ENCODE peak calls at places on chromosome X, in five cellular contexts. One of them, this sample, is unnamed.

GRCh38 chrX:80808160-80808735 is 1.4 kb downstream of the BRWD3 start:
- DNase-seq in H1: peak; percentile 64
- DNase-seq in A549: peak; percentile 81
- DNase-seq in HepG2: peak; percentile 61
- DNase-seq in K562: peak; percentile 75
- DNase-seq in this sample: peak; percentile 72

GRCh38 chrX:39418936-39419659 is 617.8 kb downstream of the MID1IP1 start:
- DNase-seq in H1: no peak
- DNase-seq in A549: no peak
- DNase-seq in HepG2: no peak
- DNase-seq in K562: no peak
- DNase-seq in this sample: no peak

GRCh38 chrX:44569122-44569521 is 26.5 kb upstream of the FUNDC1 start:
- DNase-seq in H1: no peak
- DNase-seq in A549: no peak
- DNase-seq in HepG2: no peak
- DNase-seq in K562: no peak
- DNase-seq in this sample: no peak

GRCh38 chrX:131828482-131828881 is 194.6 kb upstream of the STK26 start:
- DNase-seq in H1: no peak
- DNase-seq in A549: no peak
- DNase-seq in HepG2: no peak
- DNase-seq in K562: no peak
- DNase-seq in this sample: no peak

GRCh38 chrX:110168585-110168984 is 149.3 kb downstream of the AMMECR1 start:
- DNase-seq in H1: no peak
- DNase-seq in A549: no peak
- DNase-seq in HepG2: no peak
- DNase-seq in K562: no peak
- DNase-seq in this sample: no peak

GRCh38 chrX:109859673-109860072 is 126.6 kb upstream of the ACSL4 start:
- DNase-seq in H1: no peak
- DNase-seq in A549: no peak
- DNase-seq in HepG2: no peak
- DNase-seq in K562: peak; percentile 23
- DNase-seq in this sample: no peak

GRCh38 chrX:115948018-115948923 is 222.3 kb upstream of the AGTR2 start:
- DNase-seq in H1: no peak
- DNase-seq in A549: no peak
- DNase-seq in HepG2: peak; percentile 47
- DNase-seq in K562: no peak
- DNase-seq in this sample: peak; percentile 41

GRCh38 chrX:39689374-39690104 is 408.2 kb downstream of the BCOR start:
- DNase-seq in H1: peak; percentile 46
- DNase-seq in A549: no peak
- DNase-seq in HepG2: no peak
- DNase-seq in K562: no peak
- DNase-seq in this sample: no peak

GRCh38 chrX:13966071-13966850 is 63.4 kb downstream of the GEMIN8 start:
- DNase-seq in H1: no peak
- DNase-seq in A549: no peak
- DNase-seq in HepG2: no peak
- DNase-seq in K562: no peak
- DNase-seq in this sample: no peak

GRCh38 chrX:24372021-24372763 is 11.8 kb downstream of the SUPT20HL1 start:
- DNase-seq in H1: no peak
- DNase-seq in A549: no peak
- DNase-seq in HepG2: no peak
- DNase-seq in K562: no peak
- DNase-seq in this sample: no peak

GRCh38 chrX:153700376-153700945 is 12.7 kb downstream of the SLC6A8 start:
- DNase-seq in H1: no peak
- DNase-seq in A549: no peak
- DNase-seq in HepG2: no peak
- DNase-seq in K562: no peak
- DNase-seq in this sample: no peak

GRCh38 chrX:331145-331771 is 12.7 kb upstream of the GTPBP6 start:
- DNase-seq in H1: peak; percentile 72
- DNase-seq in A549: no peak
- DNase-seq in HepG2: no peak
- DNase-seq in K562: no peak
- DNase-seq in this sample: no peak

GRCh38 chrX:28659269-28659668 is 72.0 kb downstream of the IL1RAPL1 start:
- DNase-seq in H1: peak; percentile 58
- DNase-seq in A549: peak; percentile 6
- DNase-seq in HepG2: no peak
- DNase-seq in K562: peak; percentile 6
- DNase-seq in this sample: no peak
- TF ChIP-seq HDAC2 in H1: no peak
- TF ChIP-seq HDAC2 in A549: no peak
- TF ChIP-seq HDAC2 in HepG2: no peak
- TF ChIP-seq HDAC2 in K562: no peak
- TF ChIP-seq HDAC2 in this sample: no peak

DNA sequence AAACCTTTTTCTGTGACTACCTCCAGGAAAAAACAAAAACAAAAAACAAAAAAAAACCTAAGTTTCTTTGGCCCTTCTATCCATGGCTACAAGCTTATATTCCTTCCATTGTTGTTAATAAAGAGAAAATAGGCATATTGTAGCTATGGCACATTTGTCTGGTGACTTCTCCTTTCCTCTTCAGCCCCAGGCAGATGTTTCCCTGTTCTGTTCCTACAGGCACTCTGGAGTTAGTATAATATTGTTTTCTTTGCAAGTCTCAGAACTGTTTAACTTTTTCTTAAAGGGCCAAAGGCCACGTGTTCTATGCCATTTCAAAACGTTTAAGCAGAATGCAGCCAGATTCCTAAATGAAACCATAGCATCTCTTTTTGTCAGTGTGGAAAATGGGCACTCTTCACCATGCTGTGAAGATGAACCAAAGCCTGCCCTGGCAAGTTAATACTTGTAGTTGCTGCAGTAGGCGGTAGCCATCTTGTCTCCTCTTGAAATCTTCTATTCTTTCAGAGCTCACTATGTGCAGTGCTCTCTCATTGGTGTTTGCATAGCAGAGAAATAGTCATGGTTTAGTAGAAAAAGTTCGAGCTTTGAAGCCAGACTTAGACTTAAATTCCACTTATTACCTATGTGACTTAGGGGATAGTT is 44.8 kb upstream of the MTMR1 start:
- DNase-seq in H1: no peak
- DNase-seq in A549: no peak
- DNase-seq in HepG2: no peak
- DNase-seq in K562: no peak
- DNase-seq in this sample: no peak
- TF ChIP-seq HDAC2 in H1: no peak
- TF ChIP-seq HDAC2 in A549: no peak
- TF ChIP-seq HDAC2 in HepG2: no peak
- TF ChIP-seq HDAC2 in K562: no peak
- TF ChIP-seq HDAC2 in this sample: no peak

DNA sequence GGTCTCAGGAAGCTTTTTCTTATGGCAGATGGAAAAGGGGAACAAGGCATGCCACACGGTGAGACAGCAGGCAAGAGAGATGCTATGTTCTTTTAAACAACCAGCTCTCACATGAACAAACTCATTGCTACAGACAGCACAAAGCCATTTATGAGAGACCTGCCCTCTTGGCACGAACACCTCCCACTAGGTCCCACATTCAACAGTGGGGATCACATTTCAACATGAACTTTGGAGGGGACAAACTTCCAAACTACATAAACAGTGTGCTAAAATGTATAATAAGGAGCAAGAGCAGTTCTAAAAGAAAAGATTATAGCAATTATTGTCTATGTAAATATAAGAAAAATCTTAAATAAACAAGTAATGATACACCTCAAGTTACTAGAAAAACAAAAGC is 391.8 kb upstream of the CPXCR1 start:
- DNase-seq in H1: no peak
- DNase-seq in A549: no peak
- DNase-seq in HepG2: peak; percentile 35
- DNase-seq in K562: no peak
- DNase-seq in this sample: no peak
- TF ChIP-seq HDAC2 in H1: no peak
- TF ChIP-seq HDAC2 in A549: no peak
- TF ChIP-seq HDAC2 in HepG2: no peak
- TF ChIP-seq HDAC2 in K562: no peak
- TF ChIP-seq HDAC2 in this sample: no peak

GRCh38 chrX:72020204-72020603 is 109.6 kb downstream of the NHSL2 start:
- DNase-seq in H1: peak; percentile 4
- DNase-seq in A549: no peak
- DNase-seq in HepG2: no peak
- DNase-seq in K562: no peak
- DNase-seq in this sample: no peak
- TF ChIP-seq HDAC2 in H1: no peak
- TF ChIP-seq HDAC2 in A549: no peak
- TF ChIP-seq HDAC2 in HepG2: no peak
- TF ChIP-seq HDAC2 in K562: no peak
- TF ChIP-seq HDAC2 in this sample: no peak

GRCh38 chrX:12225073-12225472 is 86.8 kb downstream of the FRMPD4 start:
- DNase-seq in H1: no peak
- DNase-seq in A549: peak; percentile 4
- DNase-seq in HepG2: no peak
- DNase-seq in K562: no peak
- DNase-seq in this sample: no peak
- TF ChIP-seq HDAC2 in H1: no peak
- TF ChIP-seq HDAC2 in A549: no peak
- TF ChIP-seq HDAC2 in HepG2: no peak
- TF ChIP-seq HDAC2 in K562: no peak
- TF ChIP-seq HDAC2 in this sample: no peak

DNA sequence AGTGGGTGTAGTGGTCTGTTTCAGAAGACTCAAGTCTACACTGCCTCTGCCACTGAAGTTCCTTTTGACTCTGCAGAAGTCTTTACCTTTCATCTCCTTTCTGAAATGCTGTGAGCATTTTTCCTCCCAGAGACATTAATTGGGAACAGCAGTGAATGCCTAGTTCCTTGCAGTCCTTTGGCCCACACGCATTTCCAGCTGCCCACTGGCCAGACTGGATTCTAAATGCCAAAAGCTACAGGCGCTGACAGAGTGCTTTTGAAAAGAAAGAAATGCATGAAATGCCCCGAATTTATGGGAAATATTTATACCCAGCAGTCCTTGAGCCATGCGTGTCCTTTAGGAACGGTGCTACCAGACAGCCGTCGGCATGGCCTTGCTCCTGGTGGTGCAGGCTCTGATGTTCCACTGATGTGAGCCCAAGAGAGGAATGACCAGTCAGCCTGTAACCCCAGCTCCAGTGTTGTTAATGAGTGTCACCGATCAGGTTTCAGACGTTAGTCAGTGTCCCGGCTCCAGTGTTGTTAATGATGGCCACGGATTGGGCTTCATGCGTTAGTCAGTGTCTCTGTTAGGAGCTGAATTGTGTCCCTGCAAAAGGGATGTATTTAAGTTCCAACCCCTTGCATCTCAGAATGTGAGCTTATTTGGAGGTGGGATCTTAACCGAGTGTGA is 132.6 kb downstream of the TBL1X start:
- DNase-seq in H1: no peak
- DNase-seq in A549: no peak
- DNase-seq in HepG2: no peak
- DNase-seq in K562: no peak
- DNase-seq in this sample: no peak
- TF ChIP-seq HDAC2 in H1: no peak
- TF ChIP-seq HDAC2 in A549: no peak
- TF ChIP-seq HDAC2 in HepG2: no peak
- TF ChIP-seq HDAC2 in K562: no peak
- TF ChIP-seq HDAC2 in this sample: no peak

GRCh38 chrX:41035582-41035981 is 49.7 kb upstream of the USP9X start:
- DNase-seq in H1: no peak
- DNase-seq in A549: no peak
- DNase-seq in HepG2: no peak
- DNase-seq in K562: no peak
- DNase-seq in this sample: no peak

GRCh38 chrX:41029332-41029731 is 55.9 kb upstream of the USP9X start:
- DNase-seq in H1: no peak
- DNase-seq in A549: peak; percentile 89
- DNase-seq in HepG2: peak; percentile 27
- DNase-seq in K562: no peak
- DNase-seq in this sample: no peak

GRCh38 chrX:41033299-41033698 is 51.9 kb upstream of the USP9X start:
- DNase-seq in H1: no peak
- DNase-seq in A549: peak; percentile 82
- DNase-seq in HepG2: peak; percentile 55
- DNase-seq in K562: no peak
- DNase-seq in this sample: no peak

GRCh38 chrX:41027388-41027787 is 57.9 kb upstream of the USP9X start:
- DNase-seq in H1: no peak
- DNase-seq in A549: peak; percentile 90
- DNase-seq in HepG2: no peak
- DNase-seq in K562: no peak
- DNase-seq in this sample: no peak

GRCh38 chrX:41031256-41031967 is 53.8 kb upstream of the USP9X start:
- DNase-seq in H1: no peak
- DNase-seq in A549: no peak
- DNase-seq in HepG2: no peak
- DNase-seq in K562: no peak
- DNase-seq in this sample: no peak
- TF ChIP-seq HDAC2 in H1: no peak
- TF ChIP-seq HDAC2 in A549: no peak
- TF ChIP-seq HDAC2 in HepG2: no peak
- TF ChIP-seq HDAC2 in K562: no peak
- TF ChIP-seq HDAC2 in this sample: no peak

DNA sequence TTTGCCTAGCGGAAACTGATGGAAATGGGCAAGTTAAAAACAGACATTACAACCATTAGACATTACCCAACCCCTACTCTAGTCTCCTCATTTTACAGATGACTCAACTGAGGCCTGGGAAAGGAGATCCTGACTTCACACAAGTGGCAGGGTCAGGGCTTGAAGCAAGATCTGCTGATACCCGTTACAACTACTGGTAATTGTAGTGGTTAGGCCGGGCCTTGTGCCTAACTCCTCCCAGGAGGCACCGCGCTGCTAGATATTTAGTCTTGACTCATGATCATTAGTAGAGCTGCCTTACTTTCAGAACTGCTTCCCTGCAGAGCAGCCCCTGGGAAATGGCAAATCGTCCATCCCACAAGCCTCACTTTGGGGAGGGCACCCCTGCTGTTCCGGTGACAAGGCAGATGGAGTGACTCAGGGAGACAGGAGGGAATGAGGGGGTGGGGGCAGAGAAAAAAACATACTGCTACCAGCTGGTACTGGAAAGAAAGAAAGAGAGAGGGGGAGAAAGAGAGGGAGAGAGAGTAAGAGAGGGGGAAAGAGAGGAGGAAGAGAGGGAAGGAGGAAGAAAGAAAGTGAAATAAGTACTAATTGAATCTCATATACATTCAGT is 12.2 kb downstream of the ARHGEF6 start:
- DNase-seq in H1: no peak
- DNase-seq in A549: no peak
- DNase-seq in HepG2: no peak
- DNase-seq in K562: peak; percentile 58
- DNase-seq in this sample: no peak
- TF ChIP-seq HDAC2 in H1: no peak
- TF ChIP-seq HDAC2 in A549: no peak
- TF ChIP-seq HDAC2 in HepG2: no peak
- TF ChIP-seq HDAC2 in K562: peak; percentile 49
- TF ChIP-seq HDAC2 in this sample: no peak